ENCODE peak calls at places on chromosome 9, in seven cellular contexts. R is SK-N-SH, C is H1, B is HepG2, O is HCT116, M is K562, Y is GM12878. U is an unnamed sample.
A peak's percentile ranks its signal among the peaks of the same experiment; 100 is the strongest.

GRCh38 chr9:105308448-105309412 is 64.3 kb downstream of the SLC44A1 start:
- DNase-seq in B (no peak), Y (no peak), C (no peak), M (no peak), O (no peak), R (no peak), U (no peak)

GRCh38 chr9:36897476-36897875 is 136.6 kb downstream of the PAX5 start:
- DNase-seq in R (no peak), C (no peak), Y (no peak), B (no peak), M (no peak), O (no peak), U (no peak)

GRCh38 chr9:87620727-87621322 is 105.1 kb upstream of the CTSL start:
- DNase-seq in B (no peak), R (peak; percentile 73), Y (no peak), O (no peak), C (no peak), M (no peak), U (no peak)

GRCh38 chr9:89149726-89150125 is 28.9 kb downstream of the SHC3 start:
- DNase-seq in O (no peak), B (no peak), M (no peak), Y (no peak), C (no peak), R (no peak), U (no peak)

GRCh38 chr9:99634185-99634584 is 187.5 kb upstream of the NR4A3 start:
- DNase-seq in B (no peak), C (no peak), Y (no peak), R (no peak), M (no peak), O (no peak), U (no peak)

GRCh38 chr9:72154468-72155281 is 5.4 kb downstream of the GDA start:
- DNase-seq in O (no peak), B (peak; percentile 85), M (no peak), Y (peak; percentile 60), R (no peak), C (no peak), U (no peak)

GRCh38 chr9:137294684-137295312 is 7.3 kb downstream of the NRARP start:
- DNase-seq in C (no peak), Y (no peak), M (no peak), O (no peak), B (no peak), R (peak; percentile 67), U (peak; percentile 72)

GRCh38 chr9:78860806-78861475 is 564.0 kb downstream of the PSAT1 start:
- DNase-seq in R (no peak), B (no peak), Y (no peak), C (no peak), O (no peak), M (no peak), U (no peak)

GRCh38 chr9:128159073-128159783 is 837 bp upstream of the BBLN start:
- DNase-seq in R (no peak), C (no peak), Y (peak; percentile 37), M (peak; percentile 77), B (peak; percentile 43), O (peak; percentile 18), U (no peak)

GRCh38 chr9:89153618-89154017 is 25.0 kb downstream of the SHC3 start:
- DNase-seq in B (no peak), R (no peak), O (peak; percentile 16), M (no peak), Y (no peak), C (no peak), U (no peak)

GRCh38 chr9:35161713-35162604 is at the start of gene UNC13B:
- DNase-seq in C (peak; percentile 84), M (peak; percentile 95), B (peak; percentile 93), O (peak; percentile 82), Y (peak; percentile 34), R (peak; percentile 99), U (peak; percentile 91)

GRCh38 chr9:35168963-35169362 is 7.2 kb downstream of the UNC13B start:
- DNase-seq in Y (no peak), R (no peak), C (no peak), B (no peak), M (no peak), O (no peak), U (no peak)

GRCh38 chr9:35163413-35163812 is 1.6 kb downstream of the UNC13B start:
- DNase-seq in Y (no peak), M (no peak), C (no peak), O (no peak), R (no peak), B (no peak), U (no peak)

GRCh38 chr9:35162605-35163315 is 951 bp downstream of the UNC13B start:
- DNase-seq in B (no peak), M (peak; percentile 6), O (no peak), Y (no peak), R (peak; percentile 17), C (no peak), U (no peak)

DNA sequence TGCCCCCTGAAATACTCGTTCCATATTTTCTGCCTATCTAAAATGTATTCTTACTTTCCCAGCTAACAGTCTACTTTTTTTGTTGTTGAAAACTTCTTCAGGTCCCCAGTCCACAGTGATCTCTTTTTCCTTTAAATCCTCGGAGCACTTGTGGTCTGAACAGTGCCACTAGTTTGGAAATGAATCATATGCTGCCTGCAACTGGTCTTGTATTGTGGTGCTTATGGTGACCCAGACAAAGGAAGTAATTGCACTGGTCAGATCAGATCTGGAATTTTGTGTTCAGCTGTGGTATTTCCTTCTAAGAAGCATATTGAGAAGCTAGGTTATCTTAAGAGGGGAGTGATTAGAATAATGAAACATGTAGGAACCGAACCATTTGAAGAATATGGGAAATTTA is 2.9 kb downstream of the UNC13B start:
- DNase-seq in O (no peak), M (no peak), B (no peak), R (no peak), C (no peak), Y (no peak), U (no peak)
- TF ChIP-seq JUND in O (no peak), M (no peak), B (no peak), R (peak; percentile 4), C (no peak), Y (no peak), U (no peak)

DNA sequence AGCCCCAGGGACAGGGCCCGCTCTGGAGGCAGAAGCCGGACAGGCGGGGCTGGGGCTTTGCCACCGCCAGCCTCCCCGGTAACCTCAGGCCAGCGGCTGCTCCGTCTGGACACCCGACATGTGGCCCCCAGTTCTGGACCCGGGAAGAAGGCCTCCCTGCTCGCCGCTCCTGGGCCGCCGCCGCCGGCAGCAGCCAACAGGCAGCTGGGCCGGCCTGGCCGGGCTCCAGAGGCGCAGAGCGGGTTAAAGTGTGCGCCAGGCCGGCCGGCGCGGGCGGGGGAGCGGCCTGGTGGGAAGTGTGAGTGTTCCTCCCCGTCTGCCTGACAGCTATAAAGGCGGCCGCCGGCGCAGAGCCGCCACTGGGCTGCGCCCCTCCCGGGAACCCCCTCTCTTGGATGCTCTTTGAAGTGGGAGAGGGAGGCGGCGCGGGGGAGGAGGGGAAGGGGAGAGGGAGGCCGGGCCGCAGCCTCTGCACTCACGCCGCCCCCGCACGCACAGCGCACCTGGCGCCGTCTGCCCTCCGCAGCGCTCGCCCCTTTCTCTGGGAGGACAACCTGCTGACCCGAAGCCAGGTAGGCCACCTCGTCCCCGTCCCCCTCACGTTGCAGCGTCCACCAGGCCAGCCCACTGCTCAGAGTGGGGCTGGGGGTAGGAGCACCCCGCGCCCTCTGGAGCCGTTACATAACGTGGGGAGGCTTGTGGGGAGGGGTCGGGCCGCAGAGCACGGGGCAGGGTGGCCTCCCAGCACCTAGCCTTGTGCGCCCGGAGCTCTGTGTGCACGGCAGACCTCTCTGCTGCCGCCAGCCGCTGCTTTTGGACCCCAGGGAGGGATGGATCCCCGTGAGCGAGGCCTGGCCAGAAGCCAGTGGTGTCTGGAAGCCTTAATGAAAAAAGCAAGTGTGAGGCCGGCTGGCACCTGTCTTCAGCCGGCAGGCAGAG is at the start of gene ADAMTSL2:
- DNase-seq in Y (no peak), R (peak; percentile 90), O (no peak), M (no peak), B (peak; percentile 73), C (no peak), U (no peak)
- TF ChIP-seq JUND in Y (no peak), R (no peak), O (no peak), M (no peak), B (no peak), C (no peak), U (no peak)

GRCh38 chr9:30718483-30718882 is 1666.0 kb upstream of the ACO1 start:
- DNase-seq in R (no peak), C (no peak), Y (no peak), O (no peak), M (no peak), B (no peak), U (no peak)

GRCh38 chr9:30723656-30724055 is 1660.8 kb upstream of the ACO1 start:
- DNase-seq in R (no peak), Y (no peak), M (no peak), B (no peak), C (no peak), O (no peak), U (no peak)

DNA sequence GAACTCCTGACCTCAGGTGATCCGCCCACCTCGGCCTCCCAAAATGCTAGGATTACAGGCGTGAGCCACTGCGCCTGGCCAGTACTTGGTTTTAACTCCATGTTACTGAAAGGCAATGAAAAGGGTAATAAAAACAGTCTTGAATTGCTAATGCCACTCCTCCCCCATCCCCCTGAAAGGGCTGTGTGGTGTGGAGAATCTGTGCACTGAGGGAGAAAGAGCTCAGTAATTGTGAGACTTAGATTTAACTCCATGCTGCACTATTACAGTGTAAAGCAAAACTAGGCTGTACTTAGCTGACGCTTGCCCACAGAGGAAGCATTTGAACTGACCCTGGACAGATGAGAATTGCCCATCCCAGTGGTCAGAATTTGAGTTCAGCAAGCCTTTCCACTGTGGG is 1662.4 kb upstream of the ACO1 start:
- DNase-seq in R (no peak), Y (no peak), M (no peak), C (no peak), B (no peak), O (no peak), U (no peak)
- TF ChIP-seq JUND in R (no peak), Y (no peak), M (no peak), C (no peak), B (no peak), O (no peak), U (no peak)

GRCh38 chr9:132637801-132638200 is 32.0 kb downstream of the DDX31 start:
- DNase-seq in Y (no peak), O (no peak), C (no peak), R (no peak), B (no peak), M (no peak), U (no peak)

GRCh38 chr9:132637351-132637750 is 32.4 kb downstream of the DDX31 start:
- DNase-seq in M (no peak), O (no peak), C (no peak), Y (no peak), B (no peak), R (no peak), U (no peak)

GRCh38 chr9:132641216-132641615 is 28.6 kb downstream of the DDX31 start:
- DNase-seq in O (no peak), M (no peak), Y (no peak), R (no peak), C (no peak), B (no peak), U (no peak)

GRCh38 chr9:132638240-132638639 is 31.5 kb downstream of the DDX31 start:
- DNase-seq in Y (no peak), R (no peak), M (no peak), C (no peak), B (no peak), O (no peak), U (no peak)

DNA sequence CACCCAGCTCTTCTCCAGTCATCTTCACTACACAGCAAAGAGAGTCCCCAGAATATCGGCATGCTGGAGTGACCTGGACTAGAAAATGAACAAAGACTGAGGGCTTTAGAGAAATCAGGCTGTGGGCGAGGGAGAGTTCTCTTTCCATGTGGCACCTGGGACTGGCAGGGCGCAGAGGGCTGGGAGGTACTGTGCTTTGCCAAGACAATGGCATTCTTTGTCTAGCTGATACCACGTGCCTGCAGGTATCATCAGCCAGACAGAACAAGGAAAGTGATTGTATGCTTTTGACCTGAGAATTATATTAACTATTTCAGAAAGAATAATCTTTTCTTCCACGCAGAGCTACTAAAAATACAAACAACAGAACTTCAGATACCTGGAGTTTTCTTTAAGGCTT is 30.5 kb downstream of the DDX31 start:
- DNase-seq in R (no peak), B (no peak), O (no peak), C (no peak), M (no peak), Y (no peak), U (no peak)
- TF ChIP-seq JUND in R (no peak), B (no peak), O (no peak), C (no peak), M (no peak), Y (no peak), U (no peak)

U was measured in T47D.